ENCODE peak calls at places on chromosome X, in seven cellular contexts. R is IMR-90, M is H1, H is mesendoderm, Z is neuronal stem cell, L is trophoblast cell, T is H9. K is an unnamed sample.

GRCh38 chrX:153400146-153401132 is 711 bp downstream of the PNMA6E start:
- DNase-seq in R (no peak), H (peak), M (peak), L (peak), Z (peak), T (peak), K (peak)

GRCh38 chrX:10079155-10079711 is 77.5 kb upstream of the CLCN4 start:
- DNase-seq in R (peak), Z (no peak), M (no peak), H (no peak), T (no peak), L (no peak), K (peak)

GRCh38 chrX:106263817-106264216 is 95.7 kb downstream of the PWWP3B start:
- DNase-seq in T (no peak), H (no peak), L (no peak), M (no peak), Z (no peak), R (no peak), K (peak)

GRCh38 chrX:2664497-2664896 is 26.6 kb upstream of the CD99 start:
- DNase-seq in H (no peak), T (no peak), R (peak), L (no peak), Z (no peak), M (no peak), K (no peak)

GRCh38 chrX:9888953-9889470 is 78.1 kb upstream of the CLDN34 start:
- DNase-seq in R (no peak), L (peak), Z (no peak), H (no peak), M (no peak), T (no peak), K (no peak)

GRCh38 chrX:103637604-103638338 is 9.0 kb downstream of the TCEAL1 start:
- DNase-seq in Z (no peak), L (no peak), T (no peak), M (no peak), H (no peak), R (peak), K (no peak)

GRCh38 chrX:33082371-33082770 is 129.0 kb downstream of the DMD start:
- DNase-seq in H (no peak), M (no peak), T (no peak), L (no peak), R (no peak), Z (no peak), K (no peak)

GRCh38 chrX:727738-728621 is 97.4 kb downstream of the SHOX start:
- DNase-seq in Z (peak), L (no peak), H (peak), R (no peak), M (peak), T (peak), K (no peak)

GRCh38 chrX:41381685-41382084 is 47.7 kb downstream of the DDX3X start:
- DNase-seq in M (no peak), Z (no peak), R (peak), T (peak), H (peak), L (peak), K (peak)

GRCh38 chrX:3550160-3550765 is 163.2 kb downstream of the PRKX start:
- DNase-seq in R (no peak), M (peak), T (no peak), Z (no peak), L (no peak), H (peak), K (peak)

GRCh38 chrX:94901849-94902248 is 1227.8 kb downstream of the FAM133A start:
- DNase-seq in L (no peak), T (no peak), R (no peak), Z (no peak), H (no peak), M (no peak), K (no peak)

GRCh38 chrX:132023896-132024386 is 839 bp downstream of the STK26 start:
- DNase-seq in H (peak), R (no peak), Z (peak), T (peak), L (peak), M (peak), K (peak)

GRCh38 chrX:30665471-30665870 is 12.2 kb downstream of the GK start:
- DNase-seq in L (no peak), H (no peak), M (no peak), Z (no peak), R (peak), T (no peak), K (no peak)

GRCh38 chrX:104112326-104112951 is at the start of gene ZCCHC18:
- DNase-seq in L (peak), M (peak), T (peak), Z (peak), H (peak), R (peak), K (peak)

GRCh38 chrX:152639426-152639825 is 1.7 kb downstream of the GABRQ start:
- DNase-seq in Z (no peak), R (no peak), L (no peak), M (no peak), T (no peak), H (no peak), K (no peak)

GRCh38 chrX:19723427-19723826 is 164.0 kb downstream of the SH3KBP1 start:
- DNase-seq in L (peak), Z (no peak), H (no peak), M (no peak), R (no peak), T (no peak), K (peak)

GRCh38 chrX:25003066-25003849 is 12.5 kb downstream of the ARX start:
- DNase-seq in R (no peak), H (peak), L (peak), M (no peak), T (peak), Z (no peak), K (no peak)

GRCh38 chrX:150902434-150903109 is 4.1 kb upstream of the CD99L2 start:
- DNase-seq in T (peak), L (no peak), H (peak), Z (no peak), R (no peak), M (peak), K (no peak)

GRCh38 chrX:142043196-142043595 is 139.5 kb downstream of the MAGEC1 start:
- DNase-seq in Z (no peak), L (no peak), M (no peak), H (no peak), R (no peak), T (no peak), K (no peak)

GRCh38 chrX:42976729-42977366 is 198.9 kb upstream of the PPP1R2C start:
- DNase-seq in T (no peak), H (peak), R (no peak), L (peak), Z (no peak), M (no peak), K (no peak)

GRCh38 chrX:397575-397974 is 10.9 kb upstream of the PPP2R3B start:
- DNase-seq in Z (peak), M (peak), L (no peak), H (peak), T (peak), R (peak), K (peak)

GRCh38 chrX:8724176-8724757 is 7.7 kb downstream of the ANOS1 start:
- DNase-seq in R (no peak), H (peak), M (no peak), T (peak), Z (no peak), L (no peak), K (no peak)

GRCh38 chrX:47840106-47840505 is 3.4 kb downstream of the ZNF81 start:
- DNase-seq in Z (no peak), R (no peak), M (no peak), H (no peak), L (no peak), T (no peak), K (no peak)

GRCh38 chrX:47838361-47838760 is 1.7 kb downstream of the ZNF81 start:
- DNase-seq in R (no peak), T (no peak), Z (no peak), M (no peak), H (no peak), L (no peak), K (no peak)

GRCh38 chrX:47831788-47832187 is 4.9 kb upstream of the ZNF81 start:
- DNase-seq in R (peak), M (peak), H (peak), Z (no peak), L (peak), T (peak), K (peak)

DNA sequence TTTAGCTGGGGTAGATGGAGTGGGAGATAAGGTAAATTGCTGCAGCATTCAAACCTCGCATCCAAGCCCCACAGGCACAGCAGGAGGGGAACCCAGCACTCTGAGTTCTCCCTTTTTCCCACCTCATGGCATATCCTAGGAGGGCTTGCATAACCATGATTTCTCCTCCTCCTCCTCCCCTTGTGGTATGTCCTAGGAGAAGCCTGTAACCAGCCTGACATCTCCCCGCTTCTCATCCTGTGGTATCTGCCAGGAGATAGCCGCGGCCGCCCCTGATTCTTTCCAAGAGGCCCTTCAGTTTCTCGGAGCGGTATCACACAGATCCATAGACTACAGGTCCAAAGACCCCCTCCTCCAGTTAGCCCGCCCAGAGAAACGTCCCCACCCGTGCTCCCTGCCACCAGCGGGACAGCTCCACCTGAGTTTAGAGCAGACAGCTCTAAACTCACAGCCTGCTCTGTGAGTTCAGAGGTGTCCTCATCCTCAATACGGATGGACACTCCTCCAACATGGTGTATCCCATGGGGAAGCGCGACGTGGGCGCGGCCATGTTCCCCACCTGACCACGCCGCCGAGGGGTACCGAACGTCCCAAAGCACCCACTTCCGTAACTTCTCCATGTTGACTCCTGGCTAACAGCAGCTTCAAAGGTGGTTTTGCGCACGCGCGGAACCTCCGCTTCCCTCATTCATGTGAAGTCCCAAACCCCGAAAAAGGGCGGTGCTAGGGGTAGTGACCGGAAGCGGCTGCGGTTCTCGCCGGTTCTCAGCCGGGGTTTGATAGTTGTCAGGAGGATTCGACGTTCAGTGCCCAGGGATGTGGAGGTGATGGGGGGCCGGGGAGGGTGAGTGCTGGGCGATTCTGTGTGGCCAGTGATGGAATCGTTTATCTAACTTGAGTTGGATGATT is at the start of gene ZNF81:
- DNase-seq in L (peak), Z (peak), M (peak), R (peak), T (peak), H (peak), K (peak)
- H2BK120ac ChIP-seq in L (no peak), Z (no peak), M (no peak), R (peak), T (no peak), H (no peak), K (no peak)

DNA sequence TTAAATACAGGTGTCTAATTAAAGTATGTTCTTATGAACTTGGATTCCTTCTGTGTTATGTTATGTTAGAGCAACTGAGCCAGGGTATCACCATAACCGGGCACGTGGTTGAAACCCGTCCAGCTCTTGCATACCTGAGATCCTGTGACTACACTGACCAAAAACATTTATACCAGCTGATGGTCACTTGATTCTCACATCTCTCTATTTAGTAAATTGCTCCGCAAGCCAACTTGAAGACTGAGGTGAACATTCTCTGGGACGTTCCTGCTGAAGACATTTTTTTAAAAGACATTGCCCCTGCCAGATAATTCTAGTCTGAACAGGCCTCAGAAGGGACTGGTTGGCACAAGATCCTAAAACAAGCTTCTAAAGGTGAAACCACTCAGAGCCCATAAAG is 550.0 kb upstream of the DIPK2B start:
- DNase-seq in H (no peak), L (no peak), R (no peak), Z (no peak), T (no peak), M (no peak), K (peak)
- H3K23ac ChIP-seq in H (no peak), L (no peak), R (no peak), Z (no peak), T (no peak), M (no peak), K (no peak)

GRCh38 chrX:118507766-118508165 is 12.2 kb downstream of the DOCK11 start:
- DNase-seq in T (no peak), Z (no peak), M (no peak), L (no peak), R (no peak), H (no peak), K (no peak)
- H4K8ac ChIP-seq in T (no peak), Z (no peak), M (no peak), L (no peak), R (no peak), H (no peak), K (no peak)

GRCh38 chrX:44054863-44055601 is 81.8 kb upstream of the NDP start:
- DNase-seq in L (no peak), R (no peak), Z (no peak), T (no peak), M (no peak), H (no peak), K (no peak)

GRCh38 chrX:44060221-44060620 is 87.0 kb upstream of the NDP start:
- DNase-seq in H (no peak), T (no peak), L (no peak), M (no peak), Z (no peak), R (no peak), K (no peak)

GRCh38 chrX:44058339-44058738 is 85.1 kb upstream of the NDP start:
- DNase-seq in H (no peak), R (no peak), T (no peak), Z (no peak), L (no peak), M (no peak), K (no peak)

DNA sequence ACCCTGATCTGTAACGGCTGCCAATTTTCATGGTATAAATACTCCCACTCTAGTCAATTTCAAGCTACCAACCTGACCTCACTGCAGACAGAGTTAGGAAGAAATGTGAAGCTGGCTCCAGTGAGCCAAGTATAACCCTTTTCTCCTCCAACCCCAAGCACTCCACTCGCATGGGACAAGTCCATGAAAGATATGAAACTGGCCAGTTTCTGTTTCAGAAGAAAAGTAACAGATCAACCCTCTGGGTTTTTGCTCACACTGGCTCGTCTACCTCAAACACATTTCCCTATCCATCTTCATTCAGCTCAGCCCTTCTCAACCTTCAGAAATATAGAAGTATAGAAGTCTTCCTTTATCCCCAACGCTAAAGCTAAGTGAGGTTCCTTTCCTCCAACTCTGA is 82.4 kb upstream of the NDP start:
- DNase-seq in Z (no peak), M (no peak), L (no peak), T (no peak), R (no peak), H (no peak), K (no peak)
- H2BK120ac ChIP-seq in Z (no peak), M (no peak), L (no peak), T (no peak), R (no peak), H (no peak), K (no peak)

GRCh38 chrX:137969191-137969590 is 403.3 kb downstream of the ZIC3 start:
- DNase-seq in T (no peak), Z (no peak), M (no peak), H (no peak), L (no peak), R (no peak), K (no peak)
- H3K23ac ChIP-seq in T (no peak), Z (no peak), M (no peak), H (no peak), L (no peak), R (no peak), K (no peak)

GRCh38 chrX:51893931-51894696 is 691 bp downstream of the MAGED1 start:
- DNase-seq in T (no peak), Z (peak), R (peak), H (peak), L (peak), M (peak), K (peak)
- H4K8ac ChIP-seq in T (no peak), Z (no peak), R (peak), H (no peak), L (peak), M (no peak), K (no peak)

GRCh38 chrX:129125515-129125914 is 397.8 kb downstream of the SMARCA1 start:
- DNase-seq in M (no peak), T (no peak), R (no peak), L (no peak), H (no peak), Z (no peak), K (no peak)
- H2BK120ac ChIP-seq in M (no peak), T (no peak), R (no peak), L (no peak), H (no peak), Z (no peak), K (no peak)

K was measured in mesenchymal stem cell.